ENCODE peak calls at places on chromosomes 3 and 15, in eight cellular contexts. A is colonic mucosa, W is fibroblast of mammary gland, Z is kidney epithelial cell, B is tibial artery, P is fibroblast of the aortic adventitia, U is upper lobe of right lung, V is K562. N is an unnamed sample.

GRCh38 chr3:151305778-151306157 is 10.9 kb downstream of the GPR87 start:
- DNase-seq in A (no peak), W (peak; percentile 23), Z (no peak), B (no peak), P (no peak), U (no peak), V (no peak), N (no peak)

GRCh38 chr15:99566157-99566900 is 545 bp downstream of the MEF2A start:
- DNase-seq in A (peak; percentile 36), W (no peak), Z (no peak), B (peak; percentile 28), P (no peak), U (peak; percentile 76), V (peak; percentile 52), N (no peak)

GRCh38 chr3:10703875-10704274 is 112.2 kb upstream of the SLC6A11 start:
- DNase-seq in A (no peak), W (peak; percentile 10), Z (no peak), B (no peak), P (peak; percentile 10), U (no peak), V (peak; percentile 12), N (no peak)

GRCh38 chr3:161149529-161149928 is 44.4 kb upstream of the B3GALNT1 start:
- DNase-seq in A (no peak), W (peak; percentile 70), Z (no peak), B (no peak), P (peak; percentile 37), U (no peak), V (no peak), N (no peak)

GRCh38 chr15:41490355-41490754 is 3.3 kb upstream of the ITPKA start:
- DNase-seq in A (no peak), W (peak; percentile 98), Z (peak; percentile 97), B (no peak), P (peak; percentile 94), U (no peak), V (peak; percentile 62), N (peak; percentile 93)

GRCh38 chr3:141057436-141057835 is 6.3 kb downstream of the SPSB4 start:
- DNase-seq in A (no peak), W (no peak), Z (no peak), B (no peak), P (no peak), U (no peak), V (no peak), N (no peak)

GRCh38 chr15:75646944-75647364 is 758 bp upstream of the SNX33 start:
- DNase-seq in A (peak; percentile 65), W (no peak), Z (no peak), B (no peak), P (no peak), U (peak; percentile 79), V (peak; percentile 38), N (no peak)

GRCh38 chr3:174439621-174440349 is 419.3 kb upstream of the NAALADL2 start:
- DNase-seq in A (peak; percentile 32), W (peak; percentile 99), Z (peak; percentile 75), B (peak; percentile 47), P (peak; percentile 99), U (no peak), V (peak; percentile 2), N (peak; percentile 99)

GRCh38 chr3:133754973-133755828 is 9.0 kb downstream of the TF start:
- DNase-seq in A (no peak), W (no peak), Z (no peak), B (no peak), P (no peak), U (no peak), V (no peak), N (no peak)

GRCh38 chr3:161672478-161672877 is 175.9 kb downstream of the OTOL1 start:
- DNase-seq in A (no peak), W (peak; percentile 2), Z (no peak), B (no peak), P (no peak), U (no peak), V (no peak), N (no peak)

GRCh38 chr3:38374221-38374620 is 27.6 kb downstream of the XYLB start:
- DNase-seq in A (no peak), W (no peak), Z (no peak), B (no peak), P (no peak), U (no peak), V (peak; percentile 18), N (no peak)

GRCh38 chr15:80415331-80415730 is 11.1 kb downstream of the ARNT2 start:
- DNase-seq in A (no peak), W (no peak), Z (no peak), B (no peak), P (no peak), U (no peak), V (no peak), N (no peak)

GRCh38 chr3:49553690-49554634 is at the start of gene BSN:
- DNase-seq in A (peak; percentile 82), W (peak; percentile 80), Z (peak; percentile 35), B (peak; percentile 85), P (peak; percentile 87), U (peak; percentile 94), V (peak; percentile 92), N (peak; percentile 30)

GRCh38 chr3:158770254-158771017 is 31.4 kb upstream of the MFSD1 start:
- DNase-seq in A (no peak), W (peak; percentile 87), Z (no peak), B (no peak), P (peak; percentile 75), U (no peak), V (peak; percentile 59), N (no peak)

DNA sequence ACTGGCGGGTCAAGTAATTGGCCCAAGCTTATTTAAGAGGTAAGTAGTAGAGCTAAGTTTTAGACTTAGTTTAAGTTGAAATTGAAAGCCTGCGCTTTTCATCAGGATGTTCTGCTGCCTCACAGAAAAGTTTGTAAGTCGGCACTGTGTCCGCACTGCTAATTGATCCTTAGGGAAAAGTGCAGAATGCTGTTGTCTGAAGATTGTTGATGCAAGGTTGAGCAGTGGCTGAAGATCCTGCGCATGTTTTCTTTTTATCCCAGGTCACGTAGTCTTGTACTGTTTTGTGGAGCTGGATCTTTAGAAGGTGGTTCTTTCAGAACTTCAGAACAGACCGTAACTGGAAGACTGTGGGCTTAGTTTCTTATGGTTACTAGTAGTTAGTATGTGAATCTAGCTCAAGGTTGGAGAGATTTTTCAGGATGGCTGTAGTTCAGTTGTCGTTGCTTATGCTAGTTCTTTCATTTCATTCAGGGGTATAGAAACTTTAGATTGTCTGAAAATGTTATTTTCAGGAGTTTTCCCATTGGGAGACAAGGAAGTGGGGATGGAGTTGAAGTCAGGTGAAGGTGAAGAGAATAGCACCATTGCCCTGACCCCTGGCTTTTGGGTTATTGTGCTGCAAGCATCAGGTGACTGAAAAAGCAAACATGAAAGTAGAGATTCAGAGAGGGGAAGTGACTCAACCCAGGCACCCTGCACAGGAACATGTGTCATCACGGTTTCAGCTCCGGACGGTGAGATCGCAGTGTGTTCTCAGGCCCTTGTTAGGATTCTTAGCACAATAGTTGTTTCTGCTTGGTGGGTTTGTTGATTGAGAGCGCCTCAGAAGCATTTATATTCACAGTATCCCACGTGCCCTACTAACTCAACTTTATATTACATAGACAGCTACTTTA is 32.8 kb downstream of the AKAP13 start:
- DNase-seq in A (peak; percentile 73), W (peak; percentile 96), Z (peak; percentile 93), B (peak; percentile 70), P (peak; percentile 76), U (peak; percentile 67), V (no peak), N (no peak)
- H3K4me3 ChIP-seq in A (no peak overlapping the region), W (peak overlapping the region; percentile 5), Z (no peak overlapping the region), B (no peak overlapping the region), P (peak overlapping the region; percentile 40), U (no peak overlapping the region), V (no peak overlapping the region), N (no peak overlapping the region)

DNA sequence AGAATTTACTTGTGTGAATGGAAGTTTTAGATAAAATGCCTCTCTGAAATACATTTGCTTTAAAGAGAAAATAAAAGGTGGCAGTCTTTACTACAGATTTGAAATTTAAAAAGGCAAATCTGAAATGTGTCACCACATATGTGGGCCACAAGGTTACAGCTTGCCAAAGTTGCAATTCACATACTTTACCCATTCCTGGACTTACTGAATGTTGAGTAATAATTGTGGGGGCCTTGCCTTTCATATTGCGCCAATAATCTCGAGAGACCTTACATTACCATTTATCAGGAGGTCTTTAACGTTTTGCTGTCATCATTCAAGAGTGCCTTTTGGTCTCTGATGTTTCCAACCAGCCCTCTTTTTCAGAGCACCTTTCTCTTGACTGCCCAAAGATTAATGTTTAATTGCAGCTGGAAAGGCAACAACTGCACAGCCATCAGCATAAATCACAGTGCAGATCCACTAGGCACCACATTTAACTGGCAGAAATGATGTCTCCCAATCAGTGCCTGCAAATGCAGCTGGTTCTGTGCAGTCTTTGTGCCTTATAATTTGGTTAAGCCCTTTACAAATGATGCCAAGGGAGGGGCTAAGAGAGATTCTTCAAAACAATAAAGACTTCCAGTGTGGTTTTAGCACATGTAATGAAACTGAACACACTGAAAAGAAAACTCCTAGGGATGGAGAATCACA is 206.8 kb downstream of the MAGI1 start:
- DNase-seq in A (no peak), W (peak; percentile 75), Z (no peak), B (no peak), P (peak; percentile 58), U (no peak), V (no peak), N (peak; percentile 64)
- TF ChIP-seq CTCF in A (no peak), W (no peak), Z (no peak), B (no peak), P (no peak), U (no peak), V (no peak), N (no peak)

DNA sequence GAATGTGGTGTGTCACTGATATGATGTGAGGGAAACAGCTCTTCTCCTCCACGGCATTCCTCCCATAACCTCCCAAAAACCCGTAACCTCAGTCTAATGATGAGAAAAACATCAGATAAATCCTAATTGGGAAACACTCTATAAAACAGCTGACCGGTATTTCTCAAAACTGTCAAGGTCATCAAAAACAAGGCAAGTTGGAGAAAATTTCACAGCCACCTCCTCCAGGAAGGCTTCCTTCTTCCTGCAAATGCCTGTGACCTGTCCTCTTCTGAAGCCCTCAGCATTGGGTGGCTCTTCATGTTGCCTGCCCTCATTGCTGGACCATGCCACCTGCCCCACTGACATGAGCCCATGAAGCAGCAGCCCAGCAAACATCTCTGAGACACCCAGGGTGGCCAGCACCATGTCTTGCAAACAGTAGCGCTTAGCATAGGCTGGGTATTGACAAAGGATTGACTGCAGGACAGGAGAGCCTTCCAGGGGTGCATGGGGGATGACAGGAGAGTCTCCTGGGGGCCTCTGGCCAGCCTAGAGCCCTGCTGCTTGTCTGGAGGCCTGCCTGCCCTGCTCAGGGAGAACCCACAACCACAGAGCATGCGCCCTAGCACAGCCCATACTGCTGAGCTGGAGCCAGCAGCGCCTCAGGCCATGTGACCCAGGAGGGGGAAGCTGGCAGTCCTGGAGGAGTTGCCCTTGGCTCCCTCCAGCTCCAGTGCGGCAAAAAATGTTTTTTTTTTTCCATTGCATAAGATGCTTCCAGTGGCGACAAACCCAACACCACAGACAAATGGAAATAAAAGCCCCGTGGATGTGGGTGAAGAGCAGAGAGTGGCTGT is 49.7 kb downstream of the XXYLT1 start:
- DNase-seq in A (peak; percentile 6), W (no peak), Z (no peak), B (peak; percentile 48), P (peak; percentile 36), U (peak; percentile 66), V (no peak), N (no peak)
- H3K4me3 ChIP-seq in A (no peak overlapping the region), W (no peak overlapping the region), Z (no peak overlapping the region), B (no peak overlapping the region), P (no peak overlapping the region), U (no peak overlapping the region), V (no peak overlapping the region), N (no peak overlapping the region)

DNA sequence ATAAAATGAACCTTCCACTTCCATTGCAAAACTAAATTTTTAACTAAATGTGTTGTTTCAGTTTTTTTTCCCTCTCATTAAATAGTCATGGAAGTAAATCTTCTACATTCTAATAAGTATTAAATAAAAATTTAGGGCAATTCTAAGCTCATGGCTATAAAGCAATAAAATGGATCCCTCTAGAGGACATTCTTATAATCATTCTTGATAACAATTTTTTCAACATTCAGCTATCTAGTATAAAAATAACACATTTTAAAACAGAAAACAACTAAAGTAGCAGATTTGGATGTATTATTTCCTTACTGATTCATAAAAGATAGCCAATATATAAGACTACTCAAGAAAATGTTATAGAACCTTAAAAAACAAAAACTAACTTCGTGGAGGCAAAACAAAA is 393.1 kb downstream of the PLOD2 start:
- DNase-seq in A (no peak), W (peak; percentile 13), Z (no peak), B (no peak), P (peak; percentile 22), U (no peak), V (no peak), N (no peak)
- TF ChIP-seq CTCF in A (no peak), W (peak; percentile 32), Z (no peak), B (no peak), P (peak; percentile 29), U (peak; percentile 19), V (no peak), N (peak; percentile 18)